ENCODE peak calls at places on chromosomes 2 and 18, in five cellular contexts. One of them, this sample, is unnamed.

GRCh38 chr18:13447621-13448020 is 229.1 kb downstream of the LDLRAD4 start:
- DNase-seq in adrenal gland: peak
- DNase-seq in uterus: no peak
- DNase-seq in A549: peak
- DNase-seq in GM12892: no peak
- DNase-seq in this sample: peak

GRCh38 chr2:39516347-39517101 is 79.4 kb upstream of the MAP4K3 start:
- DNase-seq in adrenal gland: no peak
- DNase-seq in uterus: peak
- DNase-seq in A549: no peak
- DNase-seq in GM12892: no peak
- DNase-seq in this sample: peak

GRCh38 chr2:235463893-235464292 is 29.9 kb upstream of the AGAP1 start:
- DNase-seq in adrenal gland: peak
- DNase-seq in uterus: no peak
- DNase-seq in A549: no peak
- DNase-seq in GM12892: no peak
- DNase-seq in this sample: peak

GRCh38 chr2:2569836-2570235 is 238.8 kb upstream of the MYT1L start:
- DNase-seq in adrenal gland: no peak
- DNase-seq in uterus: no peak
- DNase-seq in A549: no peak
- DNase-seq in GM12892: no peak
- DNase-seq in this sample: no peak

GRCh38 chr2:70991142-70991541 is 3.5 kb downstream of the TEX261 start:
- DNase-seq in adrenal gland: no peak
- DNase-seq in uterus: peak
- DNase-seq in A549: no peak
- DNase-seq in GM12892: no peak
- DNase-seq in this sample: no peak

GRCh38 chr2:47214990-47215389 is 59.9 kb upstream of the STPG4 start:
- DNase-seq in adrenal gland: no peak
- DNase-seq in uterus: no peak
- DNase-seq in A549: no peak
- DNase-seq in GM12892: no peak
- DNase-seq in this sample: no peak

GRCh38 chr2:217822296-217823252 is 180.2 kb downstream of the TNS1 start:
- DNase-seq in adrenal gland: peak
- DNase-seq in uterus: no peak
- DNase-seq in A549: no peak
- DNase-seq in GM12892: no peak
- DNase-seq in this sample: no peak

GRCh38 chr2:25672500-25673169 is 742 bp downstream of the DTNB start:
- DNase-seq in adrenal gland: peak
- DNase-seq in uterus: peak
- DNase-seq in A549: peak
- DNase-seq in GM12892: peak
- DNase-seq in this sample: peak

GRCh38 chr2:73925853-73926492 is 707 bp upstream of the DGUOK start:
- DNase-seq in adrenal gland: peak
- DNase-seq in uterus: no peak
- DNase-seq in A549: peak
- DNase-seq in GM12892: no peak
- DNase-seq in this sample: no peak

GRCh38 chr2:45288532-45288931 is 279.3 kb upstream of the SIX2 start:
- DNase-seq in adrenal gland: no peak
- DNase-seq in uterus: no peak
- DNase-seq in A549: no peak
- DNase-seq in GM12892: no peak
- DNase-seq in this sample: no peak

GRCh38 chr2:189328451-189329249 is 112.6 kb upstream of the WDR75 start:
- DNase-seq in adrenal gland: no peak
- DNase-seq in uterus: no peak
- DNase-seq in A549: no peak
- DNase-seq in GM12892: no peak
- DNase-seq in this sample: no peak

GRCh38 chr18:57698571-57699276 is 77.1 kb upstream of the NARS1 start:
- DNase-seq in adrenal gland: no peak
- DNase-seq in uterus: no peak
- DNase-seq in A549: no peak
- DNase-seq in GM12892: no peak
- DNase-seq in this sample: no peak

GRCh38 chr2:235229236-235229635 is 264.6 kb upstream of the AGAP1 start:
- DNase-seq in adrenal gland: no peak
- DNase-seq in uterus: no peak
- DNase-seq in A549: no peak
- DNase-seq in GM12892: no peak
- DNase-seq in this sample: no peak

GRCh38 chr2:100244881-100245605 is 77.3 kb downstream of the LONRF2 start:
- DNase-seq in adrenal gland: no peak
- DNase-seq in uterus: no peak
- DNase-seq in A549: no peak
- DNase-seq in GM12892: no peak
- DNase-seq in this sample: no peak

GRCh38 chr2:221779614-221780067 is 207.5 kb upstream of the EPHA4 start:
- DNase-seq in adrenal gland: peak
- DNase-seq in uterus: peak
- DNase-seq in A549: peak
- DNase-seq in GM12892: no peak
- DNase-seq in this sample: no peak

GRCh38 chr2:152729844-152730243 is 11.4 kb downstream of the ARL6IP6 start:
- DNase-seq in adrenal gland: no peak
- DNase-seq in uterus: no peak
- DNase-seq in A549: no peak
- DNase-seq in GM12892: no peak
- DNase-seq in this sample: no peak

GRCh38 chr2:37934591-37935513 is 9.8 kb downstream of the RMDN2 start:
- DNase-seq in adrenal gland: no peak
- DNase-seq in uterus: no peak
- DNase-seq in A549: no peak
- DNase-seq in GM12892: peak
- DNase-seq in this sample: no peak

GRCh38 chr2:174681983-174682577 is 82.2 kb downstream of the CHRNA1 start:
- DNase-seq in adrenal gland: peak
- DNase-seq in uterus: peak
- DNase-seq in A549: peak
- DNase-seq in GM12892: peak
- DNase-seq in this sample: peak

GRCh38 chr18:834086-834720 is 22.2 kb upstream of the YES1 start:
- DNase-seq in adrenal gland: no peak
- DNase-seq in uterus: no peak
- DNase-seq in A549: no peak
- DNase-seq in GM12892: no peak
- DNase-seq in this sample: no peak

GRCh38 chr2:37645363-37645762 is 26.1 kb downstream of the CDC42EP3 start:
- DNase-seq in adrenal gland: no peak
- DNase-seq in uterus: no peak
- DNase-seq in A549: peak
- DNase-seq in GM12892: no peak
- DNase-seq in this sample: no peak

GRCh38 chr2:231966886-231967285 is 5.4 kb downstream of the DIS3L2 start:
- DNase-seq in adrenal gland: no peak
- DNase-seq in uterus: no peak
- DNase-seq in A549: no peak
- DNase-seq in GM12892: no peak
- DNase-seq in this sample: no peak

GRCh38 chr2:231957913-231958763 is 3.4 kb upstream of the DIS3L2 start:
- DNase-seq in adrenal gland: no peak
- DNase-seq in uterus: no peak
- DNase-seq in A549: no peak
- DNase-seq in GM12892: no peak
- DNase-seq in this sample: no peak

GRCh38 chr2:231965118-231965517 is 3.6 kb downstream of the DIS3L2 start:
- DNase-seq in adrenal gland: no peak
- DNase-seq in uterus: no peak
- DNase-seq in A549: no peak
- DNase-seq in GM12892: no peak
- DNase-seq in this sample: no peak

GRCh38 chr2:231960810-231961348 is 634 bp upstream of the DIS3L2 start:
- DNase-seq in adrenal gland: no peak
- DNase-seq in uterus: no peak
- DNase-seq in A549: no peak
- DNase-seq in GM12892: no peak
- DNase-seq in this sample: no peak

DNA sequence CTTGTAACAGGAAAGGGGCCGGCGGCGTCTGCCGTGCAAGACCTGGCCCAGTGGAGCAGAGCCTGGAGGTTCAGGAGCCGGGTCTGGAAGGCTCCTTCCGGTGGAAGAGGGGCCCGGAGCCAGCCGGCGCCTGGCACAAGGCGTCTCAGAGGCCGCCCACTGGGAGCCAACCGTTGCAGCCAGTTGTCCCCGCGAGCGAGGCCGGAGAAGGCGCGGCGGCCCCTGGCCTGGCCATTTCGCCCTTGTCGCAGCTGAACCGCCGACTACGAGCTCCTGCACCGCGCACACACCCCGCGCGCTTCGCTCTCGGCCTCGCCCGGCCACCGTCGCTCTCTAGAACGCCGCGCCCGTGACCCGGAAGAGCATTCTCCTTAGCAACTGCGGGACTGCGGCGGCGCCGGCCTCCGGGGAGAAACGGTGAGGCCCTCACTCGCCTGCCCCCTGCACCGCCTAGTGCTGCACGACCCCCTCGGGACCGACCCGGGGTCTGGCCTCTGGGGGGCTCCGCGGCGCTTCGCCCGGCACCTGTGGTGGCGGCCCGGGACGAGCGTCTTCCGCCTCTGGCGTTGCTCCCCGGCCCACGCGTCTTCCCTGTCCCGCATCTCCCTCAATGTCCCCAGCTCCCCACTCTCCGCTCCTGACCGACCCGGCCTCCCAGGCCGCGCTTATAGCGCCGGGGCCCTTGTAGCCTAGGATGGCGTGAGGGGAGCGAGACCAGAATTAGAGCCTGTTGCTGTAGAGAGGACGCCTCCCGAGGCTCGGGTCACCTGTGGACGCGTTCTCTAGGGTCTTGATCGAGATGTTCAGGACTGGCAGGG is at the start of gene DIS3L2:
- DNase-seq in adrenal gland: peak
- DNase-seq in uterus: peak
- DNase-seq in A549: peak
- DNase-seq in GM12892: peak
- DNase-seq in this sample: peak
- TF ChIP-seq POLR2A in adrenal gland: peak
- TF ChIP-seq POLR2A in uterus: no peak
- TF ChIP-seq POLR2A in A549: peak
- TF ChIP-seq POLR2A in GM12892: peak
- TF ChIP-seq POLR2A in this sample: peak

GRCh38 chr2:160408205-160408561 is 85.4 kb downstream of the RBMS1 start:
- DNase-seq in adrenal gland: no peak
- DNase-seq in uterus: no peak
- DNase-seq in A549: no peak
- DNase-seq in GM12892: no peak
- DNase-seq in this sample: no peak

GRCh38 chr2:160408575-160409291 is 84.9 kb downstream of the RBMS1 start:
- DNase-seq in adrenal gland: no peak
- DNase-seq in uterus: no peak
- DNase-seq in A549: peak
- DNase-seq in GM12892: no peak
- DNase-seq in this sample: no peak

GRCh38 chr2:160406591-160407392 is 86.8 kb downstream of the RBMS1 start:
- DNase-seq in adrenal gland: peak
- DNase-seq in uterus: peak
- DNase-seq in A549: peak
- DNase-seq in GM12892: peak
- DNase-seq in this sample: peak

GRCh38 chr2:160409480-160409879 is 84.1 kb downstream of the RBMS1 start:
- DNase-seq in adrenal gland: no peak
- DNase-seq in uterus: no peak
- DNase-seq in A549: no peak
- DNase-seq in GM12892: no peak
- DNase-seq in this sample: no peak

DNA sequence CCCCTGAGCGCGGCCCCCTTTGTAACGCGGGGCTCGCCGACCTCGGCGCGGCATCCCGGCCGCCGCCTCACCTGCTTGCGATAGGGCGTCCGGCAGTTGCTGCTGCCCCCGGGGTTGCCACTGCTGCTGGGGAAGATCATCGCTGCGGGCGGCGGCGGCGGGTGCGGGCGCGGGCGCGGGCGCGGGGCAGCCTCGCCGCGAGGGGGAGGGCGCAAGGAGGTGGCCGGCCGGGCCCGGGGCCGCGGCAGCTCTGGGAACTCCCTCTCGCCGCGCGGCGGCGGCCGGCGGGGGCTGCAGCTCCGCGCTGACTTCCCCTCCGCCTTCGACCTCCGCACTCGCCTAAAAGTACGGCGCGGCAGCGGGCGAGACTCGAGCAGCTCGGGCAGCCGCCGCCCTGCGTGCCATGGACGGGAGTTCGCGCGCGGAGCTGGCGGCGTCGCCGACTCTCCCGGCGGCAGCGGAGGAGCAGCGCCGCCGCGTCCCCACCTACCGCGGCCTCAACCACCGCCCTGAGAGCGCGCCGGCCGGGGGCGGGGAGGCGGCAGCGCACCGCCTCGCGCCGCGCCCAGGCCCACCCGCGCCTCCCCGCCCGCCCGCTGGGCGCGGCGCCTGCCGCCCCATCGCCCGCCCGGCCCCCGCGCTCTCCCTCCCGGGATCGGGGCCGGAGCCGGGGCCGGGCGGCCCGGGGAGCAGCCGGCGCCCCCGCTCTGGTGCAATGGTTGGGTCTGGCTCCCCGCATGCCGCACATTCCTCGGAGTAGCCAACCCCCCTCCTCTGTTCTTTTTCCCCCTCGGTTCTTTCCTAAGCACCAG is 86.0 kb downstream of the RBMS1 start:
- DNase-seq in adrenal gland: peak
- DNase-seq in uterus: peak
- DNase-seq in A549: peak
- DNase-seq in GM12892: peak
- DNase-seq in this sample: peak
- TF ChIP-seq POLR2A in adrenal gland: peak
- TF ChIP-seq POLR2A in uterus: peak
- TF ChIP-seq POLR2A in A549: peak
- TF ChIP-seq POLR2A in GM12892: no peak
- TF ChIP-seq POLR2A in this sample: peak

GRCh38 chr2:117815946-117816345 is 1.5 kb downstream of the DDX18 start:
- DNase-seq in adrenal gland: no peak
- DNase-seq in uterus: no peak
- DNase-seq in A549: no peak
- DNase-seq in GM12892: no peak
- DNase-seq in this sample: no peak

GRCh38 chr2:117820444-117820843 is 6.0 kb downstream of the DDX18 start:
- DNase-seq in adrenal gland: no peak
- DNase-seq in uterus: no peak
- DNase-seq in A549: no peak
- DNase-seq in GM12892: no peak
- DNase-seq in this sample: no peak

GRCh38 chr2:117818921-117819320 is 4.4 kb downstream of the DDX18 start:
- DNase-seq in adrenal gland: no peak
- DNase-seq in uterus: no peak
- DNase-seq in A549: no peak
- DNase-seq in GM12892: no peak
- DNase-seq in this sample: no peak

GRCh38 chr2:117812443-117812842 is 2.0 kb upstream of the DDX18 start:
- DNase-seq in adrenal gland: no peak
- DNase-seq in uterus: no peak
- DNase-seq in A549: no peak
- DNase-seq in GM12892: no peak
- DNase-seq in this sample: no peak

GRCh38 chr2:117814417-117815264 is at the start of gene DDX18:
- DNase-seq in adrenal gland: peak
- DNase-seq in uterus: peak
- DNase-seq in A549: peak
- DNase-seq in GM12892: peak
- DNase-seq in this sample: peak
- TF ChIP-seq POLR2A in adrenal gland: peak
- TF ChIP-seq POLR2A in uterus: peak
- TF ChIP-seq POLR2A in A549: peak
- TF ChIP-seq POLR2A in GM12892: peak
- TF ChIP-seq POLR2A in this sample: peak

GRCh38 chr18:46173393-46174316 is 69.5 kb downstream of the HAUS1 start:
- DNase-seq in adrenal gland: peak
- DNase-seq in uterus: peak
- DNase-seq in A549: peak
- DNase-seq in GM12892: peak
- DNase-seq in this sample: peak
- TF ChIP-seq POLR2A in adrenal gland: no peak
- TF ChIP-seq POLR2A in uterus: no peak
- TF ChIP-seq POLR2A in A549: peak
- TF ChIP-seq POLR2A in GM12892: peak
- TF ChIP-seq POLR2A in this sample: peak